ENCODE peak calls at places on chromosomes 2 and 18, in seven cellular contexts. R is CD4-positive, alpha-beta T cell; K is omental fat pad; Q is GM13976; L is kidney epithelial cell; Y is heart right ventricle; G is HFFc6. C is an unnamed sample.

GRCh38 chr18:30763913-30764350 is 278.6 kb downstream of the DSC3 start:
- DNase-seq in R (no peak), K (no peak), Q (no peak), L (no peak), Y (no peak), G (no peak), C (no peak)

GRCh38 chr18:56162316-56162715 is 476.1 kb downstream of the TXNL1 start:
- DNase-seq in R (no peak), K (no peak), Q (no peak), L (no peak), Y (no peak), G (no peak), C (no peak)

GRCh38 chr18:23143059-23143831 is 8.0 kb downstream of the CABLES1 start:
- DNase-seq in R (no peak), K (no peak), Q (no peak), L (peak; percentile 45), Y (no peak), G (no peak), C (no peak)

GRCh38 chr2:1884933-1885580 is 140.7 kb upstream of the PXDN start:
- DNase-seq in R (no peak), K (no peak), Q (no peak), L (peak; percentile 31), Y (peak; percentile 12), G (no peak), C (no peak)

GRCh38 chr2:179580378-179581146 is 280.9 kb downstream of the ZNF385B start:
- DNase-seq in R (no peak), K (no peak), Q (no peak), L (peak; percentile 61), Y (peak; percentile 34), G (no peak), C (no peak)

GRCh38 chr2:39059366-39059952 is 61.4 kb downstream of the SOS1 start:
- DNase-seq in R (no peak), K (no peak), Q (peak; percentile 38), L (no peak), Y (no peak), G (peak; percentile 64), C (no peak)

GRCh38 chr2:224646242-224646846 is 61.2 kb upstream of the CUL3 start:
- DNase-seq in R (no peak), K (no peak), Q (peak; percentile 26), L (no peak), Y (no peak), G (peak; percentile 3), C (peak; percentile 4)

GRCh38 chr2:208939852-208940251 is 484.0 kb upstream of the MAP2 start:
- DNase-seq in R (no peak), K (no peak), Q (no peak), L (peak; percentile 10), Y (no peak), G (no peak), C (no peak)

GRCh38 chr2:120777170-120777751 is 41.6 kb downstream of the GLI2 start:
- DNase-seq in R (no peak), K (no peak), Q (no peak), L (no peak), Y (no peak), G (no peak), C (no peak)

GRCh38 chr2:241802421-241802749 is 6.6 kb upstream of the NEU4 start:
- DNase-seq in R (no peak), K (no peak), Q (peak; percentile 31), L (no peak), Y (no peak), G (no peak), C (no peak)

GRCh38 chr2:46982356-46983064 is 66.9 kb upstream of the MCFD2 start:
- DNase-seq in R (no peak), K (no peak), Q (no peak), L (no peak), Y (no peak), G (no peak), C (no peak)

GRCh38 chr18:58541137-58541788 is 87.6 kb downstream of the ALPK2 start:
- DNase-seq in R (no peak), K (no peak), Q (no peak), L (no peak), Y (no peak), G (peak; percentile 11), C (no peak)

GRCh38 chr2:158191076-158191566 is 89.4 kb downstream of the UPP2 start:
- DNase-seq in R (peak; percentile 1), K (no peak), Q (peak; percentile 10), L (peak; percentile 61), Y (no peak), G (no peak), C (no peak)

GRCh38 chr18:79528296-79528695 is 132.6 kb downstream of the NFATC1 start:
- DNase-seq in R (no peak), K (no peak), Q (no peak), L (no peak), Y (no peak), G (no peak), C (no peak)

GRCh38 chr2:30664761-30665358 is 142.4 kb downstream of the CAPN13 start:
- DNase-seq in R (no peak), K (no peak), Q (no peak), L (peak; percentile 90), Y (no peak), G (peak; percentile 86), C (no peak)

GRCh38 chr18:30987479-30988241 is 54.9 kb downstream of the DSC3 start:
- DNase-seq in R (no peak), K (peak; percentile 32), Q (peak; percentile 25), L (no peak), Y (no peak), G (no peak), C (no peak)

GRCh38 chr2:217551229-217551909 is 451.4 kb downstream of the TNS1 start:
- DNase-seq in R (no peak), K (no peak), Q (no peak), L (peak; percentile 53), Y (no peak), G (peak; percentile 68), C (no peak)

GRCh38 chr2:215218587-215219577 is 80.5 kb upstream of the ABCA12 start:
- DNase-seq in R (no peak), K (no peak), Q (no peak), L (no peak), Y (no peak), G (peak; percentile 12), C (no peak)

GRCh38 chr2:159758686-159759085 is 39.3 kb downstream of the CD302 start:
- DNase-seq in R (no peak), K (no peak), Q (no peak), L (peak; percentile 23), Y (no peak), G (no peak), C (no peak)

GRCh38 chr2:7835693-7836680 is 845.9 kb upstream of the ID2 start:
- DNase-seq in R (no peak), K (no peak), Q (peak; percentile 41), L (no peak), Y (no peak), G (no peak), C (no peak)

GRCh38 chr2:222797308-222797707 is 63.5 kb upstream of the ACSL3 start:
- DNase-seq in R (no peak), K (no peak), Q (peak; percentile 36), L (no peak), Y (no peak), G (peak; percentile 48), C (no peak)

GRCh38 chr2:39218401-39218800 is 25.4 kb downstream of the CDKL4 start:
- DNase-seq in R (no peak), K (no peak), Q (no peak), L (no peak), Y (no peak), G (no peak), C (no peak)

GRCh38 chr2:174614261-174614660 is 16.7 kb upstream of the WIPF1 start:
- DNase-seq in R (no peak), K (no peak), Q (no peak), L (no peak), Y (no peak), G (peak; percentile 85), C (no peak)

GRCh38 chr2:174617713-174618112 is 20.1 kb upstream of the WIPF1 start:
- DNase-seq in R (no peak), K (no peak), Q (no peak), L (no peak), Y (no peak), G (no peak), C (no peak)

GRCh38 chr2:174615951-174616436 is 18.4 kb upstream of the WIPF1 start:
- DNase-seq in R (no peak), K (no peak), Q (no peak), L (no peak), Y (no peak), G (peak; percentile 73), C (no peak)

GRCh38 chr2:174618179-174618578 is 20.6 kb upstream of the WIPF1 start:
- DNase-seq in R (no peak), K (no peak), Q (no peak), L (no peak), Y (no peak), G (no peak), C (no peak)

DNA sequence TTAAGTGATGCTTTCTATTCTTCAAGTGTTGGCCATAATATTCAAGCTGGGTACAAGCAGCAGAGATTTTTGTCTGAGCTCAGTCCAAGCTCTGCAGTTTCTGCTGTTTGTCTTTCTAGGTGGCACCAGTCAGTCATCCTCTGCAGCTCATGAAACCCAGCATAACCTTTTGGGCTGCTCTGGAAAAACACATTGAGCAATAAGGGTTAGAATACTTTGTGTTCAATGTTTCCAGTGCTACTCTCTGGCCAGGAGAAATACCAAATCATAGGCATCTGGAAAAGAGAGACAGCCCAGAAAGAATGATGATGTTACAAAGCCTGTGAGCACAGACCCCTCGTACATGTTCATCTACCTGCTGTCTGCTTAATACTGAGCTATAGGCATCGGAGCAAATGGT is 19.5 kb upstream of the WIPF1 start:
- DNase-seq in R (no peak), K (no peak), Q (no peak), L (no peak), Y (no peak), G (no peak), C (no peak)
- TF ChIP-seq CTCF in R (no peak), K (no peak), Q (no peak), L (no peak), Y (no peak), G (no peak), C (no peak)

GRCh38 chr2:10028407-10028987 is 14.9 kb upstream of the KLF11 start:
- DNase-seq in R (no peak), K (no peak), Q (no peak), L (no peak), Y (no peak), G (no peak), C (no peak)
- TF ChIP-seq CTCF in R (no peak), K (no peak), Q (no peak), L (no peak), Y (no peak), G (no peak), C (no peak)

GRCh38 chr2:84022810-84023431 is 436.2 kb downstream of the SUCLG1 start:
- DNase-seq in R (no peak), K (no peak), Q (peak; percentile 14), L (peak; percentile 21), Y (peak; percentile 18), G (peak; percentile 33), C (peak; percentile 56)
- TF ChIP-seq CTCF in R (no peak), K (no peak), Q (peak; percentile 25), L (peak; percentile 84), Y (no peak), G (peak; percentile 79), C (peak; percentile 82)

GRCh38 chr2:204108301-204108700 is 171.7 kb downstream of the ICOS start:
- DNase-seq in R (peak; percentile 33), K (no peak), Q (peak; percentile 46), L (no peak), Y (peak; percentile 16), G (no peak), C (peak; percentile 36)
- TF ChIP-seq CTCF in R (peak; percentile 79), K (no peak), Q (peak; percentile 16), L (peak; percentile 71), Y (peak; percentile 30), G (peak; percentile 56), C (peak; percentile 86)